ENCODE peak calls at places on chromosomes 6 and 20, in five cellular contexts. One of them, this sample, is unnamed.

GRCh38 chr6:157635388-157636244 is 187.4 kb upstream of the SNX9 start:
- DNase-seq in uterus: peak
- DNase-seq in HFFc6: no peak
- DNase-seq in IMR-90: no peak
- DNase-seq in BE2C: no peak
- DNase-seq in this sample: no peak

GRCh38 chr20:45964024-45964423 is 8.0 kb downstream of the ZNF335 start:
- DNase-seq in uterus: no peak
- DNase-seq in HFFc6: no peak
- DNase-seq in IMR-90: no peak
- DNase-seq in BE2C: no peak
- DNase-seq in this sample: no peak

GRCh38 chr20:4509825-4510522 is 211.7 kb upstream of the PRND start:
- DNase-seq in uterus: no peak
- DNase-seq in HFFc6: peak
- DNase-seq in IMR-90: peak
- DNase-seq in BE2C: no peak
- DNase-seq in this sample: no peak

GRCh38 chr20:59939052-59939878 is 840 bp downstream of the PPP1R3D start:
- DNase-seq in uterus: peak
- DNase-seq in HFFc6: no peak
- DNase-seq in IMR-90: no peak
- DNase-seq in BE2C: no peak
- DNase-seq in this sample: no peak

GRCh38 chr6:32213649-32214048 is 10.2 kb downstream of the NOTCH4 start:
- DNase-seq in uterus: no peak
- DNase-seq in HFFc6: no peak
- DNase-seq in IMR-90: no peak
- DNase-seq in BE2C: no peak
- DNase-seq in this sample: no peak

GRCh38 chr6:111002350-111002749 is 20.5 kb downstream of the RPF2 start:
- DNase-seq in uterus: no peak
- DNase-seq in HFFc6: no peak
- DNase-seq in IMR-90: no peak
- DNase-seq in BE2C: no peak
- DNase-seq in this sample: no peak

GRCh38 chr20:9180480-9181257 is 111.8 kb downstream of the PLCB4 start:
- DNase-seq in uterus: no peak
- DNase-seq in HFFc6: no peak
- DNase-seq in IMR-90: no peak
- DNase-seq in BE2C: no peak
- DNase-seq in this sample: no peak

GRCh38 chr6:12233693-12234551 is 56.2 kb upstream of the EDN1 start:
- DNase-seq in uterus: no peak
- DNase-seq in HFFc6: peak
- DNase-seq in IMR-90: peak
- DNase-seq in BE2C: peak
- DNase-seq in this sample: peak

GRCh38 chr6:147407571-147407970 is 100.9 kb upstream of the SAMD5 start:
- DNase-seq in uterus: no peak
- DNase-seq in HFFc6: no peak
- DNase-seq in IMR-90: no peak
- DNase-seq in BE2C: no peak
- DNase-seq in this sample: no peak

GRCh38 chr20:32075534-32075933 is 23.5 kb downstream of the HCK start:
- DNase-seq in uterus: no peak
- DNase-seq in HFFc6: no peak
- DNase-seq in IMR-90: no peak
- DNase-seq in BE2C: no peak
- DNase-seq in this sample: no peak

GRCh38 chr20:16518068-16518783 is 55.0 kb downstream of the KIF16B start:
- DNase-seq in uterus: no peak
- DNase-seq in HFFc6: no peak
- DNase-seq in IMR-90: peak
- DNase-seq in BE2C: peak
- DNase-seq in this sample: peak

GRCh38 chr20:18224968-18225568 is 63.3 kb upstream of the ZNF133 start:
- DNase-seq in uterus: no peak
- DNase-seq in HFFc6: peak
- DNase-seq in IMR-90: peak
- DNase-seq in BE2C: peak
- DNase-seq in this sample: no peak

GRCh38 chr6:38136547-38136946 is 317.0 kb downstream of the ZFAND3 start:
- DNase-seq in uterus: no peak
- DNase-seq in HFFc6: no peak
- DNase-seq in IMR-90: peak
- DNase-seq in BE2C: no peak
- DNase-seq in this sample: no peak

GRCh38 chr6:10266061-10266460 is 148.8 kb downstream of the TFAP2A start:
- DNase-seq in uterus: no peak
- DNase-seq in HFFc6: no peak
- DNase-seq in IMR-90: no peak
- DNase-seq in BE2C: no peak
- DNase-seq in this sample: no peak

GRCh38 chr6:72002415-72002814 is 116.1 kb downstream of the RIMS1 start:
- DNase-seq in uterus: no peak
- DNase-seq in HFFc6: no peak
- DNase-seq in IMR-90: no peak
- DNase-seq in BE2C: no peak
- DNase-seq in this sample: no peak

GRCh38 chr20:20362774-20363435 is 5.0 kb upstream of the INSM1 start:
- DNase-seq in uterus: no peak
- DNase-seq in HFFc6: no peak
- DNase-seq in IMR-90: no peak
- DNase-seq in BE2C: peak
- DNase-seq in this sample: peak

GRCh38 chr6:124753001-124753400 is 209.2 kb upstream of the RNF217 start:
- DNase-seq in uterus: no peak
- DNase-seq in HFFc6: no peak
- DNase-seq in IMR-90: no peak
- DNase-seq in BE2C: no peak
- DNase-seq in this sample: no peak

GRCh38 chr20:14956026-14956425 is 618.6 kb upstream of the FLRT3 start:
- DNase-seq in uterus: no peak
- DNase-seq in HFFc6: no peak
- DNase-seq in IMR-90: no peak
- DNase-seq in BE2C: no peak
- DNase-seq in this sample: no peak

GRCh38 chr6:4553387-4553786 is 222.8 kb upstream of the CDYL start:
- DNase-seq in uterus: no peak
- DNase-seq in HFFc6: no peak
- DNase-seq in IMR-90: no peak
- DNase-seq in BE2C: no peak
- DNase-seq in this sample: no peak

GRCh38 chr6:3235486-3235885 is 8.0 kb upstream of the TUBB2B start:
- DNase-seq in uterus: no peak
- DNase-seq in HFFc6: no peak
- DNase-seq in IMR-90: no peak
- DNase-seq in BE2C: no peak
- DNase-seq in this sample: no peak

GRCh38 chr20:4161447-4162251 is 146.3 kb upstream of the RNF24 start:
- DNase-seq in uterus: no peak
- DNase-seq in HFFc6: no peak
- DNase-seq in IMR-90: no peak
- DNase-seq in BE2C: no peak
- DNase-seq in this sample: peak

GRCh38 chr20:11845311-11845710 is 72.4 kb upstream of the BTBD3 start:
- DNase-seq in uterus: no peak
- DNase-seq in HFFc6: peak
- DNase-seq in IMR-90: peak
- DNase-seq in BE2C: no peak
- DNase-seq in this sample: no peak

GRCh38 chr20:61263084-61263695 is 11.1 kb downstream of the CDH4 start:
- DNase-seq in uterus: no peak
- DNase-seq in HFFc6: peak
- DNase-seq in IMR-90: peak
- DNase-seq in BE2C: peak
- DNase-seq in this sample: peak

GRCh38 chr6:133594551-133594950 is 294.4 kb upstream of the TCF21 start:
- DNase-seq in uterus: no peak
- DNase-seq in HFFc6: no peak
- DNase-seq in IMR-90: peak
- DNase-seq in BE2C: no peak
- DNase-seq in this sample: no peak

GRCh38 chr6:165987483-165988305 is 180.0 kb downstream of the TBXT start:
- DNase-seq in uterus: peak
- DNase-seq in HFFc6: no peak
- DNase-seq in IMR-90: peak
- DNase-seq in BE2C: peak
- DNase-seq in this sample: no peak

GRCh38 chr6:32074996-32075532 is 34.1 kb downstream of the TNXB start:
- DNase-seq in uterus: no peak
- DNase-seq in HFFc6: peak
- DNase-seq in IMR-90: peak
- DNase-seq in BE2C: no peak
- DNase-seq in this sample: no peak

GRCh38 chr20:62928246-62928939 is 2.1 kb upstream of the DIDO1 start:
- DNase-seq in uterus: no peak
- DNase-seq in HFFc6: no peak
- DNase-seq in IMR-90: no peak
- DNase-seq in BE2C: no peak
- DNase-seq in this sample: no peak

GRCh38 chr20:10080554-10080953 is 45.8 kb downstream of the ANKEF1 start:
- DNase-seq in uterus: no peak
- DNase-seq in HFFc6: no peak
- DNase-seq in IMR-90: no peak
- DNase-seq in BE2C: no peak
- DNase-seq in this sample: no peak

GRCh38 chr6:1135726-1136414 is 176.0 kb upstream of the FOXQ1 start:
- DNase-seq in uterus: no peak
- DNase-seq in HFFc6: no peak
- DNase-seq in IMR-90: no peak
- DNase-seq in BE2C: no peak
- DNase-seq in this sample: no peak

GRCh38 chr6:1281746-1282145 is 30.2 kb upstream of the FOXQ1 start:
- DNase-seq in uterus: no peak
- DNase-seq in HFFc6: no peak
- DNase-seq in IMR-90: no peak
- DNase-seq in BE2C: no peak
- DNase-seq in this sample: no peak

GRCh38 chr6:157534991-157535353 is 154.0 kb downstream of the ZDHHC14 start:
- DNase-seq in uterus: no peak
- DNase-seq in HFFc6: no peak
- DNase-seq in IMR-90: no peak
- DNase-seq in BE2C: no peak
- DNase-seq in this sample: no peak

GRCh38 chr20:54132612-54133433 is 41.0 kb downstream of the CYP24A1 start:
- DNase-seq in uterus: peak
- DNase-seq in HFFc6: peak
- DNase-seq in IMR-90: peak
- DNase-seq in BE2C: no peak
- DNase-seq in this sample: no peak

DNA sequence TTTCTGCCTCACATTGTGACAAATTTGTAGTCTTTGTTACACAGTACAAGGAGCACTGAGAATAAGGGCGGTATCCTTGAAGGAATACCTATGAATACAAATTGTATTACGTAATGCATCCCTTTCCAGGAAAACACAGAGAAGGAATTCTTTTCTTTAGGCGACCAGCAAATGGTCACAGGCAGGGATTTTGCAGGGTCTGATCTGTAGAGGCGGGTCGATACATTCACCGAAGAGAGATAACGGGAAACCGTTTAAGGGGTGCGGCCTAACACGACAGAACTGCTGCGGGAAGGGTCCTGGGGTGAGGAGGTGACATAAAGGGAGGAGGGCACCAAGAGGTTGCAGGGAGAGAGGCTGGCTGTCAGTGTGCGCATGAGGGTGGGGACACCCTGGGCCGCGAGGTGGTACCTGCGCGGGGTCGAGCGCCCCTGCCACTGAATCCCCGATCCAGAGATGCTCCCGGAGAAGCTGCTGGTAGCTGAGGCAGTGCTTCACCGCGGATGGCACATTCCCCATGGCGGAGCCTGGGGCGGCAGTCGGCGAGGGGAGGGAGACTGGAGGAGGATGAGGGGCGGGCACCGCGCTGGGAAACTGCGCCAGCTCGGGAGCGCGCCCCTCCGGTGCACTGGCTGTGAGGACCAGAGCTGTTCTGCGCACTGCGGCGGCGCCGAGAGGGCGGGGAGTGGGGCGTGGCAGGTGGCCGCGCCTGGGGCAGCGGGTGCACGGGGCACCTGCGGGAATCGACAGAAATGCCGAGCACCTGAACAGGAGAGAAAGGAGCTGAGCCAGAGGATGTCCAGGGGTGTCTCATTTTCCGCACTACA is at the start of gene HMGCLL1:
- DNase-seq in uterus: peak
- DNase-seq in HFFc6: no peak
- DNase-seq in IMR-90: no peak
- DNase-seq in BE2C: peak
- DNase-seq in this sample: no peak
- TF ChIP-seq CTCF in uterus: no peak
- TF ChIP-seq CTCF in HFFc6: no peak
- TF ChIP-seq CTCF in IMR-90: no peak
- TF ChIP-seq CTCF in BE2C: no peak
- TF ChIP-seq CTCF in this sample: no peak

DNA sequence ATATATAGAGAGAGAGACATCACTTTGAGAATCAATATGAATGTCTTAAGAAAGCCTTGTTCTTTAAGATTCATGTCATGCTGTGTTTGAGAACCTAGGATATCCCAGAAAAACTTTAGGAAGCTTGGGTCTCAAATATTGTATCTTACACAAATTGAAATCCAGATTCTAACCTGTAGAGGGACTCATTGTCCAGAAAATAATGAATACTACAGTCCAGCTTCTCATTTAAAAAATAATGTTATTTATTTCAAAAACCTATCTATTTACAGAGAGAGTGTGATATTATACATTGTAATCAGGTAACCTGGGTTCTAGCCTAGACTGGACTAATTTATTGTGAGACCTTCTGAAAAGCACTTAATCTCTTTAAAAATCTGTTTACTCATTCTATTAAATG is 4.2 kb downstream of the RFX6 start:
- DNase-seq in uterus: no peak
- DNase-seq in HFFc6: no peak
- DNase-seq in IMR-90: no peak
- DNase-seq in BE2C: no peak
- DNase-seq in this sample: no peak
- TF ChIP-seq CTCF in uterus: no peak
- TF ChIP-seq CTCF in HFFc6: peak
- TF ChIP-seq CTCF in IMR-90: peak
- TF ChIP-seq CTCF in BE2C: no peak
- TF ChIP-seq CTCF in this sample: no peak

GRCh38 chr20:50744143-50744792 is 12.9 kb downstream of the PARD6B start:
- DNase-seq in uterus: peak
- DNase-seq in HFFc6: peak
- DNase-seq in IMR-90: peak
- DNase-seq in BE2C: peak
- DNase-seq in this sample: no peak
- TF ChIP-seq CTCF in uterus: peak
- TF ChIP-seq CTCF in HFFc6: peak
- TF ChIP-seq CTCF in IMR-90: peak
- TF ChIP-seq CTCF in BE2C: peak
- TF ChIP-seq CTCF in this sample: no peak

DNA sequence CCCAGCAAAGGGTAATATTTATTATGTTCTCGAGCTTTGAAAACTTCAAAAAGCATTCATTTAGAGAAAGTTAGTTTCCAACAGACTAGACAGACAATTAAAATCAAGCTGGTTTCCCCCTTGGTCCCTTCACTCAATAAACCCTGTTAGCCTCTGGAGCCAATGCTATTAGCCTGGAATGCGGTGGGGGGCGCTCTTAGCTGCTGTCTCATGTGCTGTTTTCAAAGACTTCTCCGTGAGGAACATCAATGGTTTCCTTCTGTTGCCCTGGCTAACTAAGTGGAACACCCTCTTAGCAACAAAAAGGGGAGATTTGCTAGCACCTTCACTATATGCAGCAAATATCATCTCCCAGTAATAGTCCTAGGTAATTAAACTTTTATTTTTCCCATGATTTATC is 86.4 kb downstream of the LY86 start:
- DNase-seq in uterus: no peak
- DNase-seq in HFFc6: no peak
- DNase-seq in IMR-90: no peak
- DNase-seq in BE2C: no peak
- DNase-seq in this sample: no peak
- TF ChIP-seq CTCF in uterus: no peak
- TF ChIP-seq CTCF in HFFc6: peak
- TF ChIP-seq CTCF in IMR-90: peak
- TF ChIP-seq CTCF in BE2C: peak
- TF ChIP-seq CTCF in this sample: no peak

This sample was measured in activated CD8-positive, alpha-beta T cell treated with anti-CD3 and anti-CD28 coated beads for 36 hours.